ENCODE peak calls at places on chromosomes 6 and 20, in nine cellular contexts. L is cardiac muscle cell, S is psoas muscle, T is stomach, Z is mammary epithelial cell, X is PC-3, Y is neural progenitor cell, D is IMR-90, P is left lung. N is an unnamed sample.

GRCh38 chr6:55601120-55601519 is 22.1 kb upstream of the HMGCLL1 start:
- DNase-seq in L (no peak), S (no peak), T (no peak), Z (no peak), X (no peak), Y (no peak), D (no peak), P (no peak), N (no peak)

GRCh38 chr6:19309661-19310060 is 527.5 kb upstream of the ID4 start:
- DNase-seq in L (no peak), S (no peak), T (no peak), Z (no peak), X (no peak), Y (no peak), D (no peak), P (no peak), N (no peak)

GRCh38 chr20:35192071-35192872 is 20.4 kb downstream of the PROCR start:
- DNase-seq in L (peak; percentile 51), S (no peak), T (no peak), Z (peak; percentile 4), X (peak; percentile 88), Y (no peak), D (peak; percentile 41), P (no peak), N (peak; percentile 48)

GRCh38 chr6:152206072-152206818 is 398.8 kb downstream of the ESR1 start:
- DNase-seq in L (peak; percentile 13), S (peak; percentile 70), T (peak; percentile 29), Z (no peak), X (peak; percentile 9), Y (peak; percentile 57), D (peak; percentile 8), P (no peak), N (no peak)

GRCh38 chr20:11703119-11703518 is 214.6 kb upstream of the BTBD3 start:
- DNase-seq in L (no peak), S (no peak), T (no peak), Z (no peak), X (no peak), Y (no peak), D (no peak), P (no peak), N (no peak)

GRCh38 chr20:59399426-59400099 is 99.2 kb downstream of the EDN3 start:
- DNase-seq in L (no peak), S (no peak), T (no peak), Z (no peak), X (no peak), Y (no peak), D (no peak), P (no peak), N (no peak)

GRCh38 chr6:74891358-74891811 is 314.5 kb downstream of the COL12A1 start:
- DNase-seq in L (no peak), S (no peak), T (no peak), Z (no peak), X (no peak), Y (no peak), D (peak; percentile 83), P (no peak), N (no peak)

GRCh38 chr6:166977626-166978550 is 21.3 kb upstream of the CEP43 start:
- DNase-seq in L (no peak), S (no peak), T (no peak), Z (no peak), X (no peak), Y (no peak), D (no peak), P (no peak), N (no peak)

GRCh38 chr6:53241936-53242335 is 93.3 kb upstream of the GCM1 start:
- DNase-seq in L (no peak), S (no peak), T (no peak), Z (no peak), X (no peak), Y (no peak), D (no peak), P (peak; percentile 53), N (no peak)

GRCh38 chr6:75632247-75632646 is 30.6 kb downstream of the SENP6 start:
- DNase-seq in L (no peak), S (no peak), T (no peak), Z (no peak), X (no peak), Y (no peak), D (peak; percentile 22), P (no peak), N (no peak)

GRCh38 chr6:158911746-158912158 is 88.2 kb downstream of the RSPH3 start:
- DNase-seq in L (no peak), S (no peak), T (peak; percentile 37), Z (peak; percentile 31), X (peak; percentile 22), Y (no peak), D (no peak), P (no peak), N (no peak)

GRCh38 chr6:28165566-28165965 is 23.9 kb downstream of the ZKSCAN8 start:
- DNase-seq in L (no peak), S (no peak), T (no peak), Z (no peak), X (no peak), Y (no peak), D (no peak), P (no peak), N (no peak)

DNA sequence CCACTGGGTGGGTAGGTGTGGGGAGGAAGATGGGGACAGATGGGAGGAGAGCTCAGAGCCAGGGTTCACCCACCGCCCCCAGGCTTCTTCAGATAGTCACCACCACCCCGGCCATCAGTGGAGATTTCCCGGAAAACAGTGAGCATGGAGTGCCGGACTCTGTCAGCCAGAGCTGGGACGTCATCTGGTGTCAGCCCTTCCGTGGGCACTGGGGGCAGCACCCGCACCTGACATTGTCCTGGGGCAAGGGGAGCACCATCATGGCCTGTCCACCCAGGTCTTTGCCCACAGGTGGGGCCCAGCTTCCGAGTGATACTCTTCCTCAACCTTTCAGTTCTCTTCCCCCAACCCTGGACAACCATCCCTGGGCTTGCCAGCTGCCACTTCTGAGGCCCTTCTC is 4.8 kb downstream of the EGFL8 start:
- DNase-seq in L (no peak), S (no peak), T (no peak), Z (no peak), X (no peak), Y (no peak), D (no peak), P (no peak), N (no peak)
- H3K36me3 ChIP-seq in L (peaks cover 5% of the 10 kb centered on the region), S (peaks cover 54% of the 10 kb centered on the region), T (peaks cover 66% of the 10 kb centered on the region), Z (peaks cover 16% of the 10 kb centered on the region), X (peaks cover 16% of the 10 kb centered on the region), Y (no peaks in the 10 kb centered on the region), D (peaks cover 52% of the 10 kb centered on the region), P (no peaks in the 10 kb centered on the region), N (no peaks in the 10 kb centered on the region)

DNA sequence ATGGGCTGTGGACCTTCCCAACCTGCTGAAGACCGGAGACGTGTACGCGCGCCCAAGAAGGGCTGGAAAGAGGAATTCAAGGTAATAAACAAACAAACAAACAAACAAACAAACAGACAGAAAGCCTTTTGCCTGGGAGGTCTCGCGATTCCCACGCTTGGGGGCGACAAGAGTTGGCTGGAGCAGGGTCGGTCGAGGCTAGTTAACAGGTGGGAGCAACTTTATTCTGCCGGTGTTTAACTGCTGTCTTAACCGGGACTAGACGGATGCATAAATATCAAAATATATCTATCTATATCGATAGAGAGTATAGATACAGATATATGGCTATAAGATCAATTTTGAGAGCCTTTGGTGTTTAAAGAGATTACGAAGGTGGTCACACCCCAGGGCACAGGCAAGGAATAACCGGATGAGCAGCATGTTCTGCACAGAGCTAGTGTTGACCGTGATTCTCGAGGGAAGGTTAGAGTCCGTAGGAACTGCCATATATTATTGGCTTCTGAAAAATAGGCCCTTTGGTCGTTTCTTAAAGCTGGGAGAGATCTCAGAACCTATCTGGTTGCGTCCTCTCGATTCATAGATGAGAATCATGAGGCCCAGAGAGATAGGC is 514 bp downstream of the STMND1 start:
- DNase-seq in L (no peak), S (no peak), T (no peak), Z (no peak), X (no peak), Y (no peak), D (no peak), P (no peak), N (no peak)
- TF ChIP-seq CTCF in L (no peak), S (no peak), T (no peak), Z (no peak), X (no peak), Y (no peak), D (no peak), P (no peak), N (no peak)

GRCh38 chr20:41446471-41446870 is 79.9 kb upstream of the EMILIN3 start:
- DNase-seq in L (no peak), S (no peak), T (no peak), Z (no peak), X (no peak), Y (no peak), D (no peak), P (no peak), N (no peak)

GRCh38 chr20:41440882-41441281 is 74.3 kb upstream of the EMILIN3 start:
- DNase-seq in L (no peak), S (no peak), T (no peak), Z (no peak), X (no peak), Y (no peak), D (no peak), P (no peak), N (no peak)

GRCh38 chr20:41444821-41445220 is 78.2 kb upstream of the EMILIN3 start:
- DNase-seq in L (no peak), S (no peak), T (no peak), Z (no peak), X (no peak), Y (no peak), D (no peak), P (no peak), N (no peak)

GRCh38 chr20:41447026-41447425 is 80.4 kb upstream of the EMILIN3 start:
- DNase-seq in L (no peak), S (no peak), T (no peak), Z (no peak), X (no peak), Y (no peak), D (no peak), P (no peak), N (peak; percentile 68)

GRCh38 chr20:41443667-41444066 is 77.0 kb upstream of the EMILIN3 start:
- DNase-seq in L (no peak), S (no peak), T (no peak), Z (no peak), X (no peak), Y (no peak), D (no peak), P (no peak), N (no peak)
- H3K36me3 ChIP-seq in L (peaks cover 59% of the 10 kb centered on the region), S (peaks cover 91% of the 10 kb centered on the region), T (peaks cover 100% of the 10 kb centered on the region), Z (peaks cover 2% of the 10 kb centered on the region), X (peaks cover 31% of the 10 kb centered on the region), Y (no peaks in the 10 kb centered on the region), D (peaks cover 49% of the 10 kb centered on the region), P (peaks cover 3% of the 10 kb centered on the region), N (peaks cover 17% of the 10 kb centered on the region)

DNA sequence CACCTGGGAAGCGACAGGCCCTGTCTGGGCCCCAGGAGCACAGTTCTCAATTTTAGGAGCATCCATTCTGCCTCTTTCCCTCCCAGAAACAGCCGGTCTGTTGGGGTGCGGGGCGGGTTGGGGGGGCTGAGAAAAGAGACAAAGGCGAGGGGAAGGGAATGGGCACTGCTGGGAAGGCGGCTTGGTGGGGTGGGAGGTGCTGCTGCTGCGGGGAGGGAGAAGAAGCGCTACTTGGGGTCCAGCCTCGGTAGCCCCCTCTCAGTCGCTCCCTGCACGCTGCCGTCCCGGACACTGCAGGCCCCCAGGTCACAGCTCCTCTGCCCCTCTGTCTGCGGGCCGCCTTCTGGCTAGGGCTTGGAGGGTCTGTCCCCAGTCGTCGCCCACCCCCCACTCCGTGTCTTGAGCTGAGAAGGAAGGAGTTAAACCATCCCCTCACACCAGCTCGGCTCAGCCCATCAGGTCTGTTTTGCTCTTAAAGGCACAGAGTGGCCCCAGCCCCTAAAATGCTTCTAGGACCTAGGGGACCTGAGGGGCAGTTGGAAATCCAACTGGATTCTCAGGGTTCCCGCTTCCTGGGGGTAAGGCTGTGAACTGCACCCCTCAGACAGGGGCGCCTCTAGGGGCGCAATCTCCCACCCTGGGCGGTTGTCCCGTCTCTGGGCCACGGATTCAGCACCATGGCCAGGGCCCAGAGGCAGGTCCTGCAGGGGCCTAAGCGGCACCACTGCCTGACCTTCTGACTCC is 740 bp downstream of the GDAP1L1 start:
- DNase-seq in L (peak; percentile 88), S (no peak), T (no peak), Z (peak; percentile 5), X (no peak), Y (peak; percentile 94), D (peak; percentile 15), P (no peak), N (peak; percentile 84)
- TF ChIP-seq CTCF in L (peak; percentile 67), S (no peak), T (no peak), Z (peak; percentile 16), X (no peak), Y (peak; percentile 95), D (peak; percentile 34), P (no peak), N (peak; percentile 100)

N was measured in Caco-2.